ENCODE peak calls at places on chromosomes 5 and 9, in seven cellular contexts. One of them, this sample, is unnamed.
A peak's percentile ranks its signal among the peaks of the same experiment; 100 is the strongest.

GRCh38 chr9:304519-305185 is 90.0 kb downstream of the DOCK8 start:
- DNase-seq in OCI-LY7: no peak
- DNase-seq in uterus: no peak
- DNase-seq in mucosa of descending colon: no peak
- DNase-seq in pancreas: no peak
- DNase-seq in tibial artery: no peak
- DNase-seq in cardiac muscle cell: no peak
- DNase-seq in this sample: no peak

GRCh38 chr5:171388816-171389168 is 1.1 kb downstream of the NPM1 start:
- DNase-seq in OCI-LY7: no peak
- DNase-seq in uterus: no peak
- DNase-seq in mucosa of descending colon: no peak
- DNase-seq in pancreas: no peak
- DNase-seq in tibial artery: no peak
- DNase-seq in cardiac muscle cell: no peak
- DNase-seq in this sample: no peak

GRCh38 chr9:34123682-34124081 is 2.8 kb downstream of the DCAF12 start:
- DNase-seq in OCI-LY7: peak; percentile 85
- DNase-seq in uterus: no peak
- DNase-seq in mucosa of descending colon: peak; percentile 47
- DNase-seq in pancreas: no peak
- DNase-seq in tibial artery: peak; percentile 61
- DNase-seq in cardiac muscle cell: no peak
- DNase-seq in this sample: no peak

GRCh38 chr5:33487256-33487655 is 46.5 kb downstream of the TARS1 start:
- DNase-seq in OCI-LY7: no peak
- DNase-seq in uterus: no peak
- DNase-seq in mucosa of descending colon: no peak
- DNase-seq in pancreas: no peak
- DNase-seq in tibial artery: no peak
- DNase-seq in cardiac muscle cell: no peak
- DNase-seq in this sample: no peak

GRCh38 chr9:656918-657583 is 184.4 kb upstream of the DMRT1 start:
- DNase-seq in OCI-LY7: no peak
- DNase-seq in uterus: no peak
- DNase-seq in mucosa of descending colon: no peak
- DNase-seq in pancreas: no peak
- DNase-seq in tibial artery: no peak
- DNase-seq in cardiac muscle cell: no peak
- DNase-seq in this sample: no peak

GRCh38 chr9:129320575-129321311 is 142.7 kb upstream of the IER5L start:
- DNase-seq in OCI-LY7: no peak
- DNase-seq in uterus: peak; percentile 73
- DNase-seq in mucosa of descending colon: peak; percentile 56
- DNase-seq in pancreas: no peak
- DNase-seq in tibial artery: peak; percentile 82
- DNase-seq in cardiac muscle cell: peak; percentile 92
- DNase-seq in this sample: peak; percentile 58

GRCh38 chr9:83964973-83965349 is 15.1 kb downstream of the HNRNPK start:
- DNase-seq in OCI-LY7: no peak
- DNase-seq in uterus: no peak
- DNase-seq in mucosa of descending colon: no peak
- DNase-seq in pancreas: no peak
- DNase-seq in tibial artery: no peak
- DNase-seq in cardiac muscle cell: peak; percentile 38
- DNase-seq in this sample: no peak

GRCh38 chr5:44660251-44660650 is 148.5 kb upstream of the MRPS30 start:
- DNase-seq in OCI-LY7: no peak
- DNase-seq in uterus: no peak
- DNase-seq in mucosa of descending colon: no peak
- DNase-seq in pancreas: no peak
- DNase-seq in tibial artery: no peak
- DNase-seq in cardiac muscle cell: no peak
- DNase-seq in this sample: no peak

GRCh38 chr5:147857302-147858129 is 21.0 kb upstream of the SCGB3A2 start:
- DNase-seq in OCI-LY7: peak; percentile 49
- DNase-seq in uterus: peak; percentile 20
- DNase-seq in mucosa of descending colon: peak; percentile 91
- DNase-seq in pancreas: peak; percentile 77
- DNase-seq in tibial artery: peak; percentile 73
- DNase-seq in cardiac muscle cell: peak; percentile 71
- DNase-seq in this sample: peak; percentile 71

GRCh38 chr9:107284636-107285035 is 1.6 kb downstream of the RAD23B start:
- DNase-seq in OCI-LY7: peak; percentile 26
- DNase-seq in uterus: no peak
- DNase-seq in mucosa of descending colon: no peak
- DNase-seq in pancreas: no peak
- DNase-seq in tibial artery: no peak
- DNase-seq in cardiac muscle cell: no peak
- DNase-seq in this sample: no peak

GRCh38 chr5:66306105-66306843 is 162.2 kb downstream of the SREK1 start:
- DNase-seq in OCI-LY7: peak; percentile 61
- DNase-seq in uterus: peak; percentile 48
- DNase-seq in mucosa of descending colon: peak; percentile 50
- DNase-seq in pancreas: no peak
- DNase-seq in tibial artery: peak; percentile 52
- DNase-seq in cardiac muscle cell: peak; percentile 82
- DNase-seq in this sample: peak; percentile 56

GRCh38 chr5:78076351-78076750 is 218.1 kb downstream of the AP3B1 start:
- DNase-seq in OCI-LY7: no peak
- DNase-seq in uterus: no peak
- DNase-seq in mucosa of descending colon: no peak
- DNase-seq in pancreas: no peak
- DNase-seq in tibial artery: no peak
- DNase-seq in cardiac muscle cell: no peak
- DNase-seq in this sample: no peak

GRCh38 chr5:123174916-123175481 is 86.0 kb downstream of the PRDM6 start:
- DNase-seq in OCI-LY7: peak; percentile 1
- DNase-seq in uterus: no peak
- DNase-seq in mucosa of descending colon: no peak
- DNase-seq in pancreas: no peak
- DNase-seq in tibial artery: no peak
- DNase-seq in cardiac muscle cell: no peak
- DNase-seq in this sample: no peak
- TF ChIP-seq CTCF in OCI-LY7: peak; percentile 49
- TF ChIP-seq CTCF in uterus: no peak
- TF ChIP-seq CTCF in mucosa of descending colon: no peak
- TF ChIP-seq CTCF in pancreas: no peak
- TF ChIP-seq CTCF in tibial artery: no peak
- TF ChIP-seq CTCF in cardiac muscle cell: no peak
- TF ChIP-seq CTCF in this sample: peak; percentile 12

GRCh38 chr5:154491951-154492350 is 13.9 kb upstream of the HAND1 start:
- DNase-seq in OCI-LY7: no peak
- DNase-seq in uterus: no peak
- DNase-seq in mucosa of descending colon: no peak
- DNase-seq in pancreas: no peak
- DNase-seq in tibial artery: no peak
- DNase-seq in cardiac muscle cell: no peak
- DNase-seq in this sample: peak; percentile 3
- H3K4me3 ChIP-seq in OCI-LY7: no peak overlapping the region
- H3K4me3 ChIP-seq in uterus: no peak overlapping the region
- H3K4me3 ChIP-seq in mucosa of descending colon: no peak overlapping the region
- H3K4me3 ChIP-seq in pancreas: no peak overlapping the region
- H3K4me3 ChIP-seq in tibial artery: no peak overlapping the region
- H3K4me3 ChIP-seq in cardiac muscle cell: no peak overlapping the region
- H3K4me3 ChIP-seq in this sample: no peak overlapping the region

GRCh38 chr5:170151105-170151831 is 45.6 kb downstream of the FOXI1 start:
- DNase-seq in OCI-LY7: no peak
- DNase-seq in uterus: no peak
- DNase-seq in mucosa of descending colon: no peak
- DNase-seq in pancreas: peak; percentile 68
- DNase-seq in tibial artery: no peak
- DNase-seq in cardiac muscle cell: peak; percentile 91
- DNase-seq in this sample: peak; percentile 69
- H3K4me1 ChIP-seq in OCI-LY7: peaks cover 15% of the 10 kb centered on the region
- H3K4me1 ChIP-seq in uterus: no peaks in the 10 kb centered on the region
- H3K4me1 ChIP-seq in mucosa of descending colon: no peaks in the 10 kb centered on the region
- H3K4me1 ChIP-seq in pancreas: no peaks in the 10 kb centered on the region
- H3K4me1 ChIP-seq in tibial artery: peaks cover 9% of the 10 kb centered on the region
- H3K4me1 ChIP-seq in cardiac muscle cell: peaks cover 19% of the 10 kb centered on the region
- H3K4me1 ChIP-seq in this sample: peaks cover 21% of the 10 kb centered on the region

GRCh38 chr9:100589582-100589981 is 11.7 kb downstream of the CAVIN4 start:
- DNase-seq in OCI-LY7: no peak
- DNase-seq in uterus: no peak
- DNase-seq in mucosa of descending colon: no peak
- DNase-seq in pancreas: no peak
- DNase-seq in tibial artery: no peak
- DNase-seq in cardiac muscle cell: peak; percentile 56
- DNase-seq in this sample: no peak
- TF ChIP-seq CTCF in OCI-LY7: no peak
- TF ChIP-seq CTCF in uterus: no peak
- TF ChIP-seq CTCF in mucosa of descending colon: no peak
- TF ChIP-seq CTCF in pancreas: no peak
- TF ChIP-seq CTCF in tibial artery: no peak
- TF ChIP-seq CTCF in cardiac muscle cell: no peak
- TF ChIP-seq CTCF in this sample: no peak

DNA sequence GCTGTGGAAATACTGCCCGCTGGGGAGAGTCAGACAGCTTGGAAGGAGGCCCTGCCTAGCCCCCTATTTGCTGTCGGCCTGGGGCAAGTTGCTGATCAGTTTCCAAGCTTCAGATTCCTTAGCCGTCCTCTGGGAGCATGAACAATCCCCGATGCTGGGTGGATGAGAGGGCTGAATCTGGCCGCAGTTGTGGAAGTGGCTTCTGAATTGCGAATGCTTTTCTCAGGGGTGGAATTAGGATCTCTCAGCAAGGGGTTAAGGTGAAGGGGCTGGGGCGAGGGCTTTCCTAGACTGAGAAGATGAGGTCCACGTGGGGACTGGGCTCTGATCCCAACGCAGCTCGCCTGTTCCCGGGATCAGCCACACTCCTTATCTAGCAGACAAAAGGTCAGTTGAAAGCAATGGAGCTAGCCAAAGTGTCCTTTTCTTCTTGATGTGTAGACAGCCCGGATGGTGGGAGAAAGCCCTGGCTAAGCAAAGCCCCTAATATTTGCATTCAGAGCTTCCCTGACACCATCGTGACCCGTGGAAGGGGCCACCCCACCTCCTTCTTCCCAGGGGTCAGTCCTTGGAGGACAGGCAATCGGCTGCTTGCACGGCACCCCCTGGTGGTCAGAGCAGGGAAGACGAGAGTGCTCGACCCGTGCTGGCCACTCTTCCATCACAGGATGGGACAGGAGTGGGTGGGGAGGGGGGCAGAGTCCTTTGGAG is 54.9 kb downstream of the COL15A1 start:
- DNase-seq in OCI-LY7: peak; percentile 56
- DNase-seq in uterus: peak; percentile 86
- DNase-seq in mucosa of descending colon: peak; percentile 85
- DNase-seq in pancreas: peak; percentile 93
- DNase-seq in tibial artery: peak; percentile 79
- DNase-seq in cardiac muscle cell: peak; percentile 87
- DNase-seq in this sample: peak; percentile 79
- H3K4me3 ChIP-seq in OCI-LY7: no peak overlapping the region
- H3K4me3 ChIP-seq in uterus: no peak overlapping the region
- H3K4me3 ChIP-seq in mucosa of descending colon: no peak overlapping the region
- H3K4me3 ChIP-seq in pancreas: no peak overlapping the region
- H3K4me3 ChIP-seq in tibial artery: peak overlapping the region; percentile 20
- H3K4me3 ChIP-seq in cardiac muscle cell: no peak overlapping the region
- H3K4me3 ChIP-seq in this sample: no peak overlapping the region

GRCh38 chr9:131692612-131692976 is 47.3 kb downstream of the RAPGEF1 start:
- DNase-seq in OCI-LY7: no peak
- DNase-seq in uterus: no peak
- DNase-seq in mucosa of descending colon: no peak
- DNase-seq in pancreas: no peak
- DNase-seq in tibial artery: no peak
- DNase-seq in cardiac muscle cell: no peak
- DNase-seq in this sample: no peak
- H3K4me1 ChIP-seq in OCI-LY7: peaks cover 81% of the 10 kb centered on the region
- H3K4me1 ChIP-seq in uterus: peaks cover 3% of the 10 kb centered on the region
- H3K4me1 ChIP-seq in mucosa of descending colon: peaks cover 3% of the 10 kb centered on the region
- H3K4me1 ChIP-seq in pancreas: peaks cover 11% of the 10 kb centered on the region
- H3K4me1 ChIP-seq in tibial artery: peaks cover 14% of the 10 kb centered on the region
- H3K4me1 ChIP-seq in cardiac muscle cell: peaks cover 14% of the 10 kb centered on the region
- H3K4me1 ChIP-seq in this sample: peaks cover 37% of the 10 kb centered on the region

GRCh38 chr5:39164016-39164415 is 55.3 kb downstream of the FYB1 start:
- DNase-seq in OCI-LY7: no peak
- DNase-seq in uterus: no peak
- DNase-seq in mucosa of descending colon: no peak
- DNase-seq in pancreas: no peak
- DNase-seq in tibial artery: peak; percentile 22
- DNase-seq in cardiac muscle cell: no peak
- DNase-seq in this sample: no peak
- TF ChIP-seq CTCF in OCI-LY7: no peak
- TF ChIP-seq CTCF in uterus: no peak
- TF ChIP-seq CTCF in mucosa of descending colon: no peak
- TF ChIP-seq CTCF in pancreas: no peak
- TF ChIP-seq CTCF in tibial artery: no peak
- TF ChIP-seq CTCF in cardiac muscle cell: no peak
- TF ChIP-seq CTCF in this sample: no peak

GRCh38 chr9:137026828-137027227 is 1.2 kb downstream of the ABCA2 start:
- DNase-seq in OCI-LY7: no peak
- DNase-seq in uterus: no peak
- DNase-seq in mucosa of descending colon: no peak
- DNase-seq in pancreas: peak; percentile 81
- DNase-seq in tibial artery: no peak
- DNase-seq in cardiac muscle cell: no peak
- DNase-seq in this sample: no peak
- H3K4me3 ChIP-seq in OCI-LY7: no peak overlapping the region
- H3K4me3 ChIP-seq in uterus: no peak overlapping the region
- H3K4me3 ChIP-seq in mucosa of descending colon: no peak overlapping the region
- H3K4me3 ChIP-seq in pancreas: peak overlapping the region; percentile 64
- H3K4me3 ChIP-seq in tibial artery: peak overlapping the region; percentile 57
- H3K4me3 ChIP-seq in cardiac muscle cell: no peak overlapping the region
- H3K4me3 ChIP-seq in this sample: peak overlapping the region; percentile 49